ENCODE peak calls at places on chromosomes 6 and 20, in seven cellular contexts. One of them, this sample, is unnamed.

GRCh38 chr6:46062312-46062711 is 46.7 kb upstream of the CLIC5 start:
- DNase-seq in DND-41: no peak
- DNase-seq in gastrocnemius medialis: no peak
- DNase-seq in upper lobe of right lung: peak
- DNase-seq in AG04450: no peak
- DNase-seq in mammary epithelial cell: peak
- DNase-seq in breast epithelium: no peak
- DNase-seq in this sample: no peak

GRCh38 chr20:59802471-59803221 is 130.8 kb downstream of the SYCP2 start:
- DNase-seq in AG04450: no peak
- DNase-seq in upper lobe of right lung: no peak
- DNase-seq in gastrocnemius medialis: no peak
- DNase-seq in breast epithelium: no peak
- DNase-seq in DND-41: no peak
- DNase-seq in mammary epithelial cell: no peak
- DNase-seq in this sample: no peak

GRCh38 chr6:141986457-141986856 is 146.3 kb upstream of the GJE1 start:
- DNase-seq in gastrocnemius medialis: no peak
- DNase-seq in AG04450: no peak
- DNase-seq in upper lobe of right lung: no peak
- DNase-seq in mammary epithelial cell: no peak
- DNase-seq in DND-41: no peak
- DNase-seq in breast epithelium: no peak
- DNase-seq in this sample: no peak

GRCh38 chr6:166770216-166771116 is 143.4 kb upstream of the RPS6KA2 start:
- DNase-seq in gastrocnemius medialis: no peak
- DNase-seq in AG04450: no peak
- DNase-seq in upper lobe of right lung: no peak
- DNase-seq in mammary epithelial cell: no peak
- DNase-seq in breast epithelium: no peak
- DNase-seq in DND-41: no peak
- DNase-seq in this sample: no peak

GRCh38 chr20:14885661-14886060 is 548.2 kb upstream of the FLRT3 start:
- DNase-seq in mammary epithelial cell: no peak
- DNase-seq in AG04450: no peak
- DNase-seq in gastrocnemius medialis: no peak
- DNase-seq in upper lobe of right lung: no peak
- DNase-seq in breast epithelium: no peak
- DNase-seq in DND-41: no peak
- DNase-seq in this sample: no peak

GRCh38 chr6:89310929-89311328 is 4.2 kb downstream of the GABRR2 start:
- DNase-seq in mammary epithelial cell: no peak
- DNase-seq in AG04450: no peak
- DNase-seq in DND-41: no peak
- DNase-seq in breast epithelium: no peak
- DNase-seq in gastrocnemius medialis: no peak
- DNase-seq in upper lobe of right lung: no peak
- DNase-seq in this sample: no peak

GRCh38 chr20:2133318-2134183 is 31.9 kb downstream of the STK35 start:
- DNase-seq in DND-41: no peak
- DNase-seq in breast epithelium: no peak
- DNase-seq in gastrocnemius medialis: no peak
- DNase-seq in upper lobe of right lung: no peak
- DNase-seq in mammary epithelial cell: no peak
- DNase-seq in AG04450: no peak
- DNase-seq in this sample: no peak

GRCh38 chr6:168828800-168829199 is 387.8 kb downstream of the SMOC2 start:
- DNase-seq in AG04450: no peak
- DNase-seq in DND-41: no peak
- DNase-seq in upper lobe of right lung: no peak
- DNase-seq in mammary epithelial cell: no peak
- DNase-seq in breast epithelium: no peak
- DNase-seq in gastrocnemius medialis: no peak
- DNase-seq in this sample: no peak

GRCh38 chr6:38443750-38444149 is 196.0 kb downstream of the BTBD9 start:
- DNase-seq in mammary epithelial cell: no peak
- DNase-seq in gastrocnemius medialis: no peak
- DNase-seq in DND-41: no peak
- DNase-seq in AG04450: no peak
- DNase-seq in breast epithelium: no peak
- DNase-seq in upper lobe of right lung: no peak
- DNase-seq in this sample: no peak

GRCh38 chr20:25859649-25860530 is 163.2 kb upstream of the ZNF337 start:
- DNase-seq in breast epithelium: no peak
- DNase-seq in AG04450: no peak
- DNase-seq in gastrocnemius medialis: peak
- DNase-seq in upper lobe of right lung: peak
- DNase-seq in DND-41: peak
- DNase-seq in mammary epithelial cell: peak
- DNase-seq in this sample: no peak

GRCh38 chr6:86856937-86857563 is 80.3 kb upstream of the HTR1E start:
- DNase-seq in mammary epithelial cell: peak
- DNase-seq in gastrocnemius medialis: no peak
- DNase-seq in breast epithelium: no peak
- DNase-seq in upper lobe of right lung: no peak
- DNase-seq in AG04450: no peak
- DNase-seq in DND-41: peak
- DNase-seq in this sample: no peak

GRCh38 chr20:25499855-25500434 is 85.4 kb downstream of the NINL start:
- DNase-seq in gastrocnemius medialis: no peak
- DNase-seq in DND-41: no peak
- DNase-seq in upper lobe of right lung: no peak
- DNase-seq in mammary epithelial cell: no peak
- DNase-seq in AG04450: no peak
- DNase-seq in breast epithelium: no peak
- DNase-seq in this sample: no peak

GRCh38 chr6:147022041-147022440 is 182.2 kb upstream of the STXBP5 start:
- DNase-seq in mammary epithelial cell: peak
- DNase-seq in DND-41: no peak
- DNase-seq in gastrocnemius medialis: no peak
- DNase-seq in AG04450: no peak
- DNase-seq in breast epithelium: no peak
- DNase-seq in upper lobe of right lung: no peak
- DNase-seq in this sample: peak

GRCh38 chr6:11968241-11968806 is 43.8 kb upstream of the HIVEP1 start:
- DNase-seq in gastrocnemius medialis: no peak
- DNase-seq in mammary epithelial cell: no peak
- DNase-seq in breast epithelium: no peak
- DNase-seq in upper lobe of right lung: no peak
- DNase-seq in DND-41: no peak
- DNase-seq in AG04450: no peak
- DNase-seq in this sample: no peak

GRCh38 chr20:2350606-2351005 is 30.1 kb upstream of the TGM6 start:
- DNase-seq in breast epithelium: no peak
- DNase-seq in mammary epithelial cell: no peak
- DNase-seq in DND-41: no peak
- DNase-seq in upper lobe of right lung: no peak
- DNase-seq in AG04450: no peak
- DNase-seq in gastrocnemius medialis: no peak
- DNase-seq in this sample: no peak

GRCh38 chr20:55415567-55416142 is 589.7 kb downstream of the CBLN4 start:
- DNase-seq in breast epithelium: no peak
- DNase-seq in mammary epithelial cell: peak
- DNase-seq in DND-41: no peak
- DNase-seq in AG04450: no peak
- DNase-seq in upper lobe of right lung: no peak
- DNase-seq in gastrocnemius medialis: no peak
- DNase-seq in this sample: no peak

GRCh38 chr6:52995913-52996685 is 1.0 kb upstream of the GSTA4 start:
- DNase-seq in upper lobe of right lung: no peak
- DNase-seq in mammary epithelial cell: peak
- DNase-seq in breast epithelium: peak
- DNase-seq in DND-41: peak
- DNase-seq in AG04450: peak
- DNase-seq in gastrocnemius medialis: no peak
- DNase-seq in this sample: peak

GRCh38 chr6:150334790-150335783 is 33.7 kb upstream of the IYD start:
- DNase-seq in upper lobe of right lung: no peak
- DNase-seq in DND-41: peak
- DNase-seq in breast epithelium: peak
- DNase-seq in gastrocnemius medialis: no peak
- DNase-seq in mammary epithelial cell: peak
- DNase-seq in AG04450: peak
- DNase-seq in this sample: peak

GRCh38 chr6:68628156-68628555 is 6.9 kb upstream of the ADGRB3 start:
- DNase-seq in mammary epithelial cell: no peak
- DNase-seq in gastrocnemius medialis: no peak
- DNase-seq in AG04450: no peak
- DNase-seq in DND-41: no peak
- DNase-seq in breast epithelium: no peak
- DNase-seq in upper lobe of right lung: no peak
- DNase-seq in this sample: no peak

GRCh38 chr6:56749632-56750151 is 107.0 kb upstream of the DST start:
- DNase-seq in gastrocnemius medialis: no peak
- DNase-seq in AG04450: no peak
- DNase-seq in DND-41: no peak
- DNase-seq in upper lobe of right lung: no peak
- DNase-seq in breast epithelium: no peak
- DNase-seq in mammary epithelial cell: peak
- DNase-seq in this sample: no peak

GRCh38 chr20:2151805-2152727 is 50.4 kb downstream of the STK35 start:
- DNase-seq in breast epithelium: no peak
- DNase-seq in AG04450: no peak
- DNase-seq in DND-41: no peak
- DNase-seq in upper lobe of right lung: no peak
- DNase-seq in mammary epithelial cell: peak
- DNase-seq in gastrocnemius medialis: no peak
- DNase-seq in this sample: no peak

GRCh38 chr6:116536216-116536621 is 9.3 kb downstream of the TRAPPC3L start:
- DNase-seq in mammary epithelial cell: peak
- DNase-seq in breast epithelium: no peak
- DNase-seq in upper lobe of right lung: no peak
- DNase-seq in DND-41: peak
- DNase-seq in AG04450: no peak
- DNase-seq in gastrocnemius medialis: no peak
- DNase-seq in this sample: peak

GRCh38 chr20:57768519-57768918 is 58.7 kb upstream of the PMEPA1 start:
- DNase-seq in upper lobe of right lung: no peak
- DNase-seq in gastrocnemius medialis: no peak
- DNase-seq in mammary epithelial cell: no peak
- DNase-seq in breast epithelium: no peak
- DNase-seq in AG04450: no peak
- DNase-seq in DND-41: no peak
- DNase-seq in this sample: no peak

DNA sequence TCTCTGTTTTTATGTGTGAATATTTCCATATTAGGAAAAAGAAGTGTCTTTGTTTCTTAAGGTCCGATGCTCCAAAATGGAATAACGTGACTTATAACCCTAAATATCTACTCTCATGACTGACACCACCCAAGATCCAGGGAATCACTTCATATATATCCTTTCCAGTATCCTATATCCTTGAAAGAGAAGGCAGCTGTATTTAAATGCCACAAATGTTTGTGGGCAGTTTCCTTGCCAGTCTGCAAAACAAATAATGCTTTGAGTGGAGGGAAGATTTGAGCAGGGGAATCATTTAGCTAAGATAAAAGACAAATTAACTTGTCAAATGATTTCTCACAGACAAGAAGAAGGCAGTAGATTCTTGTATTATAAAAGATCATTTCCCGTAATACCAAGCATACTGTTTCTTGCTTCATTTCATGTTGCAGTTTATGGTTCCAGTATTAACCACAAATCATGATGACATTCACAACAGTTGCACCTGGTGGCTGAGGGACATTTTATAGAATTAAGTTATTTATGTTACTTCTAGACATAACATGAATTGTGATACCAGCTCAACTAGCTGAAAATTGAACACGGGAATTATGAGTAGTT is 30.0 kb upstream of the FABP7 start:
- DNase-seq in breast epithelium: no peak
- DNase-seq in upper lobe of right lung: no peak
- DNase-seq in AG04450: no peak
- DNase-seq in mammary epithelial cell: no peak
- DNase-seq in DND-41: no peak
- DNase-seq in gastrocnemius medialis: no peak
- DNase-seq in this sample: no peak
- H3K4me3 ChIP-seq in breast epithelium: no peak
- H3K4me3 ChIP-seq in upper lobe of right lung: no peak
- H3K4me3 ChIP-seq in AG04450: no peak
- H3K4me3 ChIP-seq in mammary epithelial cell: no peak
- H3K4me3 ChIP-seq in DND-41: no peak
- H3K4me3 ChIP-seq in gastrocnemius medialis: no peak
- H3K4me3 ChIP-seq in this sample: no peak

GRCh38 chr20:38538789-38539188 is 42.2 kb upstream of the ADIG start:
- DNase-seq in upper lobe of right lung: no peak
- DNase-seq in DND-41: no peak
- DNase-seq in AG04450: no peak
- DNase-seq in breast epithelium: no peak
- DNase-seq in gastrocnemius medialis: no peak
- DNase-seq in mammary epithelial cell: no peak
- DNase-seq in this sample: no peak

GRCh38 chr20:38537176-38537575 is 43.8 kb upstream of the ADIG start:
- DNase-seq in gastrocnemius medialis: no peak
- DNase-seq in AG04450: no peak
- DNase-seq in mammary epithelial cell: peak
- DNase-seq in upper lobe of right lung: no peak
- DNase-seq in breast epithelium: no peak
- DNase-seq in DND-41: no peak
- DNase-seq in this sample: no peak

GRCh38 chr20:38534756-38535155 is 46.2 kb upstream of the ADIG start:
- DNase-seq in mammary epithelial cell: no peak
- DNase-seq in gastrocnemius medialis: no peak
- DNase-seq in breast epithelium: no peak
- DNase-seq in upper lobe of right lung: no peak
- DNase-seq in AG04450: no peak
- DNase-seq in DND-41: no peak
- DNase-seq in this sample: no peak

GRCh38 chr20:38536310-38536709 is 44.7 kb upstream of the ADIG start:
- DNase-seq in gastrocnemius medialis: no peak
- DNase-seq in breast epithelium: no peak
- DNase-seq in AG04450: no peak
- DNase-seq in mammary epithelial cell: peak
- DNase-seq in upper lobe of right lung: no peak
- DNase-seq in DND-41: no peak
- DNase-seq in this sample: peak
- TF ChIP-seq CTCF in gastrocnemius medialis: no peak
- TF ChIP-seq CTCF in breast epithelium: no peak
- TF ChIP-seq CTCF in AG04450: peak
- TF ChIP-seq CTCF in mammary epithelial cell: peak
- TF ChIP-seq CTCF in upper lobe of right lung: no peak
- TF ChIP-seq CTCF in DND-41: no peak
- TF ChIP-seq CTCF in this sample: no peak

DNA sequence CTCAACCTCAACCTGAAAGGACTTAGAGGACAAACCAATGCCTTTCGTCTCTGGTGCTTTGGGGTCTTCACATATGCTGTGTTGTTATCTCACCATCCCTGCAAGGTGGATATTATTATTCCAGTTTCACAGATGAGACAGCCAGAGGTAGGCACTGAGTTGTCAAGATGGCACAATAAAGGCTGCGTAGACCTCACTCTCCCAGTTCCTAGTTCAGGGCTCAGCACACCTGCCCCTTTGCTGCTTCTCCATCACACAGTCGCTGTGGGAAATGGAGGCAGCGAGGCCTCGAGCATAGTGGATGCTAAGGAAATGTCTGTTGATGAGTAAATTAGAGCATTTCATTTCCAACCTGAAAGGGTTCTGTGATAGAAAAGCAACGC is 22.0 kb downstream of the FOXP4 start:
- DNase-seq in breast epithelium: no peak
- DNase-seq in upper lobe of right lung: no peak
- DNase-seq in mammary epithelial cell: no peak
- DNase-seq in gastrocnemius medialis: no peak
- DNase-seq in DND-41: no peak
- DNase-seq in AG04450: no peak
- DNase-seq in this sample: no peak
- H3K27ac ChIP-seq in breast epithelium: peak
- H3K27ac ChIP-seq in upper lobe of right lung: peak
- H3K27ac ChIP-seq in mammary epithelial cell: no peak
- H3K27ac ChIP-seq in gastrocnemius medialis: no peak
- H3K27ac ChIP-seq in DND-41: no peak
- H3K27ac ChIP-seq in AG04450: peak
- H3K27ac ChIP-seq in this sample: no peak

GRCh38 chr6:71675386-71675785 is 211.0 kb upstream of the RIMS1 start:
- DNase-seq in mammary epithelial cell: no peak
- DNase-seq in AG04450: no peak
- DNase-seq in breast epithelium: no peak
- DNase-seq in gastrocnemius medialis: no peak
- DNase-seq in DND-41: no peak
- DNase-seq in upper lobe of right lung: no peak
- DNase-seq in this sample: no peak
- H3K4me3 ChIP-seq in mammary epithelial cell: no peak
- H3K4me3 ChIP-seq in AG04450: no peak
- H3K4me3 ChIP-seq in breast epithelium: no peak
- H3K4me3 ChIP-seq in gastrocnemius medialis: no peak
- H3K4me3 ChIP-seq in DND-41: no peak
- H3K4me3 ChIP-seq in upper lobe of right lung: no peak
- H3K4me3 ChIP-seq in this sample: no peak